ENCODE peak calls at places on chromosome X, in ten cellular contexts. A, Y, Q, I, C, M, U, P, W and T are unnamed samples.
A peak's percentile ranks its signal among the peaks of the same experiment; 100 is the strongest.

GRCh38 chrX:114071412-114071811 is 512.5 kb upstream of the HTR2C start:
- DNase-seq in C (no peak), Y (no peak), A (no peak), I (no peak), P (no peak), U (no peak), W (no peak), M (no peak), Q (no peak), T (no peak)

GRCh38 chrX:80765226-80765625 is 44.5 kb downstream of the BRWD3 start:
- DNase-seq in C (peak; percentile 64), Q (no peak), I (no peak), W (no peak), P (no peak), A (peak; percentile 83), M (no peak), U (no peak), Y (peak; percentile 83), T (no peak)

GRCh38 chrX:100643943-100644587 is at the start of gene SRPX2:
- DNase-seq in A (peak; percentile 91), C (peak; percentile 90), W (no peak), I (peak; percentile 66), Q (peak; percentile 24), P (peak; percentile 21), Y (peak; percentile 88), M (no peak), U (no peak), T (no peak)

GRCh38 chrX:43595931-43596330 is 60.2 kb upstream of the MAOA start:
- DNase-seq in Q (no peak), Y (no peak), P (no peak), W (no peak), A (no peak), M (no peak), I (no peak), C (no peak), U (no peak), T (no peak)

GRCh38 chrX:97446298-97446882 is 562.7 kb downstream of the RPA4 start:
- DNase-seq in I (no peak), A (peak; percentile 5), Y (peak; percentile 38), W (no peak), M (no peak), C (peak; percentile 13), P (no peak), Q (no peak), U (no peak), T (no peak)

GRCh38 chrX:115337735-115338134 is 48.2 kb downstream of the LUZP4 start:
- DNase-seq in I (no peak), M (no peak), W (no peak), P (no peak), A (peak; percentile 89), Y (no peak), C (peak; percentile 80), Q (peak; percentile 7), U (no peak), T (no peak)

GRCh38 chrX:9665113-9665512 is 100.5 kb downstream of the GPR143 start:
- DNase-seq in Y (peak; percentile 57), M (no peak), I (no peak), C (peak; percentile 5), U (no peak), A (no peak), W (no peak), P (no peak), Q (no peak), T (no peak)

GRCh38 chrX:48818098-48818497 is 8.2 kb upstream of the ERAS start:
- DNase-seq in A (no peak), U (no peak), P (no peak), I (no peak), C (no peak), W (no peak), M (no peak), Y (no peak), Q (no peak), T (no peak)

GRCh38 chrX:41664307-41665299 is 24.2 kb upstream of the GPR34 start:
- DNase-seq in M (no peak), C (peak; percentile 31), Y (no peak), P (no peak), Q (no peak), U (no peak), A (peak; percentile 18), W (no peak), I (no peak), T (no peak)

GRCh38 chrX:151801980-151802379 is 67.4 kb downstream of the CNGA2 start:
- DNase-seq in M (no peak), Y (no peak), C (peak; percentile 12), Q (no peak), W (no peak), A (no peak), P (no peak), U (no peak), I (no peak), T (no peak)

GRCh38 chrX:150258463-150259430 is 104.4 kb upstream of the MAMLD1 start:
- DNase-seq in A (peak; percentile 57), Y (no peak), U (no peak), I (no peak), W (no peak), C (peak; percentile 53), P (no peak), M (no peak), Q (no peak), T (no peak)

GRCh38 chrX:9352683-9353430 is 112.0 kb upstream of the TBL1X start:
- DNase-seq in P (no peak), Q (no peak), A (peak; percentile 75), W (peak; percentile 49), M (peak; percentile 34), C (peak; percentile 78), I (peak; percentile 49), U (no peak), Y (peak; percentile 39), T (no peak)

GRCh38 chrX:47361538-47362511 is 8.6 kb upstream of the ZNF157 start:
- DNase-seq in C (peak; percentile 85), W (peak; percentile 61), Y (peak; percentile 67), U (peak; percentile 77), M (peak; percentile 49), P (peak; percentile 69), Q (peak; percentile 85), I (peak; percentile 91), A (peak; percentile 98), T (peak; percentile 60)

GRCh38 chrX:119757646-119757978 is 776 bp upstream of the SOWAHD start:
- DNase-seq in P (no peak), A (no peak), M (no peak), I (no peak), U (no peak), C (no peak), Y (no peak), W (no peak), Q (no peak), T (no peak)
- H3K4me1 ChIP-seq in P (no peaks in the 10 kb centered on the region), A (no peaks in the 10 kb centered on the region), M (no peaks in the 10 kb centered on the region), I (no peaks in the 10 kb centered on the region), U (no peaks in the 10 kb centered on the region), C (peaks cover 1% of the 10 kb centered on the region), Y (peaks cover 11% of the 10 kb centered on the region), W (peaks cover 29% of the 10 kb centered on the region), Q (no peaks in the 10 kb centered on the region), T (no peaks in the 10 kb centered on the region)

GRCh38 chrX:13051167-13051528 is 6.7 kb upstream of the FAM9C start:
- DNase-seq in I (no peak), Q (no peak), U (no peak), C (no peak), P (no peak), A (no peak), W (no peak), Y (no peak), M (no peak), T (no peak)

GRCh38 chrX:13050151-13050550 is 5.7 kb upstream of the FAM9C start:
- DNase-seq in Q (no peak), U (no peak), M (no peak), W (no peak), P (no peak), C (no peak), Y (no peak), I (no peak), A (no peak), T (no peak)

GRCh38 chrX:13051529-13052172 is 7.2 kb upstream of the FAM9C start:
- DNase-seq in A (peak; percentile 66), P (no peak), C (no peak), M (no peak), Q (peak; percentile 28), Y (no peak), W (no peak), I (no peak), U (no peak), T (no peak)

GRCh38 chrX:13055486-13055885 is 11.1 kb upstream of the FAM9C start:
- DNase-seq in U (no peak), W (no peak), Q (no peak), P (no peak), A (no peak), C (no peak), I (no peak), M (no peak), Y (no peak), T (no peak)

GRCh38 chrX:13053171-13053570 is 8.8 kb upstream of the FAM9C start:
- DNase-seq in P (no peak), U (no peak), W (no peak), Q (no peak), M (no peak), I (no peak), Y (no peak), A (no peak), C (no peak), T (no peak)
- H3K4me1 ChIP-seq in P (no peaks in the 10 kb centered on the region), U (no peaks in the 10 kb centered on the region), W (no peaks in the 10 kb centered on the region), Q (no peaks in the 10 kb centered on the region), M (no peaks in the 10 kb centered on the region), I (no peaks in the 10 kb centered on the region), Y (peaks cover 5% of the 10 kb centered on the region), A (peaks cover 1% of the 10 kb centered on the region), C (peaks cover 3% of the 10 kb centered on the region), T (no peaks in the 10 kb centered on the region)

GRCh38 chrX:107567370-107567769 is 60.9 kb upstream of the PRPS1 start:
- DNase-seq in P (no peak), Y (no peak), U (no peak), W (no peak), I (no peak), M (no peak), A (no peak), C (no peak), Q (no peak), T (no peak)

GRCh38 chrX:107563851-107564250 is 64.5 kb upstream of the PRPS1 start:
- DNase-seq in Y (no peak), C (no peak), M (no peak), I (no peak), W (no peak), P (no peak), A (no peak), U (no peak), Q (no peak), T (no peak)

GRCh38 chrX:107566603-107567262 is 61.6 kb upstream of the PRPS1 start:
- DNase-seq in M (no peak), Q (no peak), U (no peak), Y (no peak), W (no peak), C (peak; percentile 27), I (no peak), P (no peak), A (peak; percentile 58), T (no peak)

GRCh38 chrX:107565916-107566602 is 62.3 kb upstream of the PRPS1 start:
- DNase-seq in W (peak; percentile 51), I (peak; percentile 36), C (peak; percentile 63), U (no peak), Y (peak; percentile 46), A (peak; percentile 84), M (no peak), Q (no peak), P (no peak), T (no peak)

GRCh38 chrX:107565005-107565404 is 63.3 kb upstream of the PRPS1 start:
- DNase-seq in A (peak; percentile 69), U (no peak), I (no peak), Y (no peak), Q (no peak), M (no peak), P (no peak), C (peak; percentile 48), W (no peak), T (no peak)
- H3K4me1 ChIP-seq in A (peaks cover 2% of the 10 kb centered on the region), U (no peaks in the 10 kb centered on the region), I (no peaks in the 10 kb centered on the region), Y (no peaks in the 10 kb centered on the region), Q (no peaks in the 10 kb centered on the region), M (no peaks in the 10 kb centered on the region), P (no peaks in the 10 kb centered on the region), C (peaks cover 49% of the 10 kb centered on the region), W (no peaks in the 10 kb centered on the region), T (no peaks in the 10 kb centered on the region)

GRCh38 chrX:153944140-153944799 is at the start of gene RENBP:
- DNase-seq in Y (no peak), W (peak; percentile 45), I (no peak), U (no peak), P (peak; percentile 61), C (no peak), Q (peak; percentile 39), A (no peak), M (no peak), T (no peak)
- H3K4me1 ChIP-seq in Y (no peaks in the 10 kb centered on the region), W (peaks cover 13% of the 10 kb centered on the region), I (peaks cover 18% of the 10 kb centered on the region), U (peaks cover 4% of the 10 kb centered on the region), P (peaks cover 29% of the 10 kb centered on the region), C (no peaks in the 10 kb centered on the region), Q (no peaks in the 10 kb centered on the region), A (no peaks in the 10 kb centered on the region), M (no peaks in the 10 kb centered on the region), T (no peaks in the 10 kb centered on the region)